ENCODE peak calls at places on chromosomes 2 and 18, in ten cellular contexts. One of them, this sample, is unnamed.

GRCh38 chr2:149164296-149164695 is 125.8 kb downstream of the LYPD6B start:
- DNase-seq in body of pancreas: no peak
- DNase-seq in Ammon's horn: no peak
- DNase-seq in EH: no peak
- DNase-seq in EL: no peak
- DNase-seq in stimulated activated CD4-positive, alpha-beta T cell treated with anti-CD3 and anti-CD28 coated beads, Interleukin-15, amount 100 ng/mL, for 24 hours: no peak
- DNase-seq in ecto neural progenitor cell: no peak
- DNase-seq in T follicular helper cell: no peak
- DNase-seq in T-helper 2 cell: no peak
- DNase-seq in AG08395: no peak
- DNase-seq in this sample: no peak

GRCh38 chr2:105794926-105795574 is 50.3 kb downstream of the NCK2 start:
- DNase-seq in body of pancreas: no peak
- DNase-seq in Ammon's horn: no peak
- DNase-seq in EH: no peak
- DNase-seq in EL: no peak
- DNase-seq in stimulated activated CD4-positive, alpha-beta T cell treated with anti-CD3 and anti-CD28 coated beads, Interleukin-15, amount 100 ng/mL, for 24 hours: no peak
- DNase-seq in ecto neural progenitor cell: no peak
- DNase-seq in T follicular helper cell: no peak
- DNase-seq in T-helper 2 cell: no peak
- DNase-seq in AG08395: no peak
- DNase-seq in this sample: no peak

GRCh38 chr2:234595829-234596228 is 98.9 kb upstream of the ARL4C start:
- DNase-seq in body of pancreas: no peak
- DNase-seq in Ammon's horn: no peak
- DNase-seq in EH: peak
- DNase-seq in EL: peak
- DNase-seq in stimulated activated CD4-positive, alpha-beta T cell treated with anti-CD3 and anti-CD28 coated beads, Interleukin-15, amount 100 ng/mL, for 24 hours: no peak
- DNase-seq in ecto neural progenitor cell: no peak
- DNase-seq in T follicular helper cell: no peak
- DNase-seq in T-helper 2 cell: no peak
- DNase-seq in AG08395: peak
- DNase-seq in this sample: no peak

GRCh38 chr18:68417826-68418225 is 297.1 kb downstream of the TMX3 start:
- DNase-seq in body of pancreas: no peak
- DNase-seq in Ammon's horn: no peak
- DNase-seq in EH: peak
- DNase-seq in EL: peak
- DNase-seq in stimulated activated CD4-positive, alpha-beta T cell treated with anti-CD3 and anti-CD28 coated beads, Interleukin-15, amount 100 ng/mL, for 24 hours: no peak
- DNase-seq in ecto neural progenitor cell: no peak
- DNase-seq in T follicular helper cell: no peak
- DNase-seq in T-helper 2 cell: no peak
- DNase-seq in AG08395: peak
- DNase-seq in this sample: no peak

GRCh38 chr2:176115883-176116813 is at the start of gene HOXD10:
- DNase-seq in body of pancreas: no peak
- DNase-seq in Ammon's horn: no peak
- DNase-seq in EH: no peak
- DNase-seq in EL: no peak
- DNase-seq in stimulated activated CD4-positive, alpha-beta T cell treated with anti-CD3 and anti-CD28 coated beads, Interleukin-15, amount 100 ng/mL, for 24 hours: no peak
- DNase-seq in ecto neural progenitor cell: peak
- DNase-seq in T follicular helper cell: no peak
- DNase-seq in T-helper 2 cell: no peak
- DNase-seq in AG08395: peak
- DNase-seq in this sample: no peak

GRCh38 chr2:171531836-171532450 is 9.7 kb downstream of the CYBRD1 start:
- DNase-seq in body of pancreas: no peak
- DNase-seq in Ammon's horn: no peak
- DNase-seq in EH: peak
- DNase-seq in EL: no peak
- DNase-seq in stimulated activated CD4-positive, alpha-beta T cell treated with anti-CD3 and anti-CD28 coated beads, Interleukin-15, amount 100 ng/mL, for 24 hours: no peak
- DNase-seq in ecto neural progenitor cell: no peak
- DNase-seq in T follicular helper cell: no peak
- DNase-seq in T-helper 2 cell: no peak
- DNase-seq in AG08395: peak
- DNase-seq in this sample: no peak

GRCh38 chr2:43800894-43801293 is 27.1 kb downstream of the DYNC2LI1 start:
- DNase-seq in body of pancreas: no peak
- DNase-seq in Ammon's horn: no peak
- DNase-seq in EH: no peak
- DNase-seq in EL: no peak
- DNase-seq in stimulated activated CD4-positive, alpha-beta T cell treated with anti-CD3 and anti-CD28 coated beads, Interleukin-15, amount 100 ng/mL, for 24 hours: no peak
- DNase-seq in ecto neural progenitor cell: no peak
- DNase-seq in T follicular helper cell: no peak
- DNase-seq in T-helper 2 cell: no peak
- DNase-seq in AG08395: no peak
- DNase-seq in this sample: no peak

GRCh38 chr2:222862915-222863544 is 2.2 kb downstream of the ACSL3 start:
- DNase-seq in body of pancreas: no peak
- DNase-seq in Ammon's horn: no peak
- DNase-seq in EH: peak
- DNase-seq in EL: no peak
- DNase-seq in stimulated activated CD4-positive, alpha-beta T cell treated with anti-CD3 and anti-CD28 coated beads, Interleukin-15, amount 100 ng/mL, for 24 hours: no peak
- DNase-seq in ecto neural progenitor cell: no peak
- DNase-seq in T follicular helper cell: no peak
- DNase-seq in T-helper 2 cell: no peak
- DNase-seq in AG08395: no peak
- DNase-seq in this sample: no peak

GRCh38 chr18:28078298-28078697 is 98.6 kb downstream of the CDH2 start:
- DNase-seq in body of pancreas: no peak
- DNase-seq in Ammon's horn: no peak
- DNase-seq in EH: no peak
- DNase-seq in EL: no peak
- DNase-seq in stimulated activated CD4-positive, alpha-beta T cell treated with anti-CD3 and anti-CD28 coated beads, Interleukin-15, amount 100 ng/mL, for 24 hours: no peak
- DNase-seq in ecto neural progenitor cell: no peak
- DNase-seq in T follicular helper cell: no peak
- DNase-seq in T-helper 2 cell: no peak
- DNase-seq in AG08395: no peak
- DNase-seq in this sample: no peak

GRCh38 chr2:235458839-235459273 is 35.0 kb upstream of the AGAP1 start:
- DNase-seq in body of pancreas: peak
- DNase-seq in Ammon's horn: no peak
- DNase-seq in EH: peak
- DNase-seq in EL: peak
- DNase-seq in stimulated activated CD4-positive, alpha-beta T cell treated with anti-CD3 and anti-CD28 coated beads, Interleukin-15, amount 100 ng/mL, for 24 hours: no peak
- DNase-seq in ecto neural progenitor cell: no peak
- DNase-seq in T follicular helper cell: no peak
- DNase-seq in T-helper 2 cell: no peak
- DNase-seq in AG08395: no peak
- DNase-seq in this sample: no peak

GRCh38 chr18:61785588-61785987 is 107.2 kb downstream of the RNF152 start:
- DNase-seq in body of pancreas: no peak
- DNase-seq in Ammon's horn: no peak
- DNase-seq in EH: no peak
- DNase-seq in EL: no peak
- DNase-seq in stimulated activated CD4-positive, alpha-beta T cell treated with anti-CD3 and anti-CD28 coated beads, Interleukin-15, amount 100 ng/mL, for 24 hours: no peak
- DNase-seq in ecto neural progenitor cell: no peak
- DNase-seq in T follicular helper cell: no peak
- DNase-seq in T-helper 2 cell: no peak
- DNase-seq in AG08395: no peak
- DNase-seq in this sample: no peak

GRCh38 chr2:200426754-200427153 is 83.1 kb downstream of the KCTD18 start:
- DNase-seq in body of pancreas: no peak
- DNase-seq in Ammon's horn: no peak
- DNase-seq in EH: no peak
- DNase-seq in EL: no peak
- DNase-seq in stimulated activated CD4-positive, alpha-beta T cell treated with anti-CD3 and anti-CD28 coated beads, Interleukin-15, amount 100 ng/mL, for 24 hours: no peak
- DNase-seq in ecto neural progenitor cell: no peak
- DNase-seq in T follicular helper cell: no peak
- DNase-seq in T-helper 2 cell: peak
- DNase-seq in AG08395: no peak
- DNase-seq in this sample: no peak

GRCh38 chr18:31041346-31042067 is 1.0 kb downstream of the DSC3 start:
- DNase-seq in body of pancreas: no peak
- DNase-seq in Ammon's horn: no peak
- DNase-seq in EH: no peak
- DNase-seq in EL: no peak
- DNase-seq in stimulated activated CD4-positive, alpha-beta T cell treated with anti-CD3 and anti-CD28 coated beads, Interleukin-15, amount 100 ng/mL, for 24 hours: peak
- DNase-seq in ecto neural progenitor cell: peak
- DNase-seq in T follicular helper cell: no peak
- DNase-seq in T-helper 2 cell: no peak
- DNase-seq in AG08395: no peak
- DNase-seq in this sample: no peak

GRCh38 chr2:8626572-8626971 is 55.3 kb upstream of the ID2 start:
- DNase-seq in body of pancreas: no peak
- DNase-seq in Ammon's horn: no peak
- DNase-seq in EH: no peak
- DNase-seq in EL: no peak
- DNase-seq in stimulated activated CD4-positive, alpha-beta T cell treated with anti-CD3 and anti-CD28 coated beads, Interleukin-15, amount 100 ng/mL, for 24 hours: no peak
- DNase-seq in ecto neural progenitor cell: no peak
- DNase-seq in T follicular helper cell: no peak
- DNase-seq in T-helper 2 cell: no peak
- DNase-seq in AG08395: no peak
- DNase-seq in this sample: no peak

GRCh38 chr18:48902856-48903601 is 47.7 kb downstream of the SMAD7 start:
- DNase-seq in body of pancreas: peak
- DNase-seq in Ammon's horn: no peak
- DNase-seq in EH: peak
- DNase-seq in EL: peak
- DNase-seq in stimulated activated CD4-positive, alpha-beta T cell treated with anti-CD3 and anti-CD28 coated beads, Interleukin-15, amount 100 ng/mL, for 24 hours: no peak
- DNase-seq in ecto neural progenitor cell: peak
- DNase-seq in T follicular helper cell: no peak
- DNase-seq in T-helper 2 cell: no peak
- DNase-seq in AG08395: peak
- DNase-seq in this sample: no peak

GRCh38 chr2:220916931-220917330 is 655.2 kb downstream of the EPHA4 start:
- DNase-seq in body of pancreas: no peak
- DNase-seq in Ammon's horn: no peak
- DNase-seq in EH: no peak
- DNase-seq in EL: no peak
- DNase-seq in stimulated activated CD4-positive, alpha-beta T cell treated with anti-CD3 and anti-CD28 coated beads, Interleukin-15, amount 100 ng/mL, for 24 hours: no peak
- DNase-seq in ecto neural progenitor cell: no peak
- DNase-seq in T follicular helper cell: no peak
- DNase-seq in T-helper 2 cell: no peak
- DNase-seq in AG08395: no peak
- DNase-seq in this sample: no peak

GRCh38 chr2:111662039-111662740 is 221.8 kb downstream of the ANAPC1 start:
- DNase-seq in body of pancreas: no peak
- DNase-seq in Ammon's horn: no peak
- DNase-seq in EH: peak
- DNase-seq in EL: peak
- DNase-seq in stimulated activated CD4-positive, alpha-beta T cell treated with anti-CD3 and anti-CD28 coated beads, Interleukin-15, amount 100 ng/mL, for 24 hours: no peak
- DNase-seq in ecto neural progenitor cell: peak
- DNase-seq in T follicular helper cell: no peak
- DNase-seq in T-helper 2 cell: peak
- DNase-seq in AG08395: peak
- DNase-seq in this sample: no peak

GRCh38 chr2:209208211-209208610 is 215.6 kb upstream of the MAP2 start:
- DNase-seq in body of pancreas: peak
- DNase-seq in Ammon's horn: peak
- DNase-seq in EH: no peak
- DNase-seq in EL: peak
- DNase-seq in stimulated activated CD4-positive, alpha-beta T cell treated with anti-CD3 and anti-CD28 coated beads, Interleukin-15, amount 100 ng/mL, for 24 hours: peak
- DNase-seq in ecto neural progenitor cell: peak
- DNase-seq in T follicular helper cell: no peak
- DNase-seq in T-helper 2 cell: peak
- DNase-seq in AG08395: no peak
- DNase-seq in this sample: no peak

GRCh38 chr2:525611-526010 is 151.6 kb downstream of the TMEM18 start:
- DNase-seq in body of pancreas: no peak
- DNase-seq in Ammon's horn: no peak
- DNase-seq in EH: no peak
- DNase-seq in EL: no peak
- DNase-seq in stimulated activated CD4-positive, alpha-beta T cell treated with anti-CD3 and anti-CD28 coated beads, Interleukin-15, amount 100 ng/mL, for 24 hours: no peak
- DNase-seq in ecto neural progenitor cell: no peak
- DNase-seq in T follicular helper cell: no peak
- DNase-seq in T-helper 2 cell: no peak
- DNase-seq in AG08395: no peak
- DNase-seq in this sample: no peak